ENCODE peak calls at places on chromosomes 13 and 19, in ten cellular contexts. O, U, E, Z, L, A, N, V, D and G are unnamed samples.

GRCh38 chr13:41546372-41547252 is 89.3 kb downstream of the RGCC start:
- DNase-seq in O (no peak), U (no peak), E (peak; percentile 80), Z (peak; percentile 71), L (no peak), A (peak; percentile 75), N (no peak), V (no peak), D (no peak), G (no peak)

GRCh38 chr19:38989066-38989605 is 13.6 kb upstream of the FBXO17 start:
- DNase-seq in O (no peak), U (no peak), E (no peak), Z (peak; percentile 7), L (no peak), A (peak; percentile 95), N (no peak), V (no peak), D (no peak), G (no peak)

GRCh38 chr13:40401911-40402776 is 264.3 kb downstream of the FOXO1 start:
- DNase-seq in O (no peak), U (peak; percentile 97), E (peak; percentile 99), Z (peak; percentile 89), L (peak; percentile 99), A (peak; percentile 89), N (peak; percentile 51), V (peak; percentile 89), D (no peak), G (no peak)

GRCh38 chr19:34577531-34578101 is 96.1 kb downstream of the WTIP start:
- DNase-seq in O (no peak), U (no peak), E (no peak), Z (no peak), L (no peak), A (no peak), N (no peak), V (no peak), D (no peak), G (no peak)

GRCh38 chr13:68810660-68811059 is 1297.0 kb upstream of the ATXN8OS start:
- DNase-seq in O (no peak), U (no peak), E (no peak), Z (peak; percentile 6), L (no peak), A (peak; percentile 1), N (no peak), V (no peak), D (no peak), G (no peak)

GRCh38 chr13:29924482-29924884 is 74.1 kb upstream of the UBL3 start:
- DNase-seq in O (no peak), U (no peak), E (peak; percentile 59), Z (peak; percentile 76), L (no peak), A (no peak), N (no peak), V (no peak), D (no peak), G (no peak)

GRCh38 chr19:46674416-46675178 is 13.6 kb upstream of the DACT3 start:
- DNase-seq in O (no peak), U (no peak), E (no peak), Z (peak; percentile 37), L (no peak), A (no peak), N (no peak), V (no peak), D (no peak), G (no peak)

GRCh38 chr19:6334490-6335285 is 1.3 kb upstream of the ACER1 start:
- DNase-seq in O (no peak), U (no peak), E (no peak), Z (no peak), L (no peak), A (no peak), N (no peak), V (no peak), D (no peak), G (no peak)

GRCh38 chr19:3068071-3068470 is 5.8 kb upstream of the TLE5 start:
- DNase-seq in O (peak; percentile 69), U (no peak), E (no peak), Z (no peak), L (no peak), A (no peak), N (no peak), V (no peak), D (no peak), G (no peak)

GRCh38 chr19:37988758-37989635 is 82.0 kb downstream of the SIPA1L3 start:
- DNase-seq in O (no peak), U (no peak), E (no peak), Z (no peak), L (no peak), A (no peak), N (no peak), V (no peak), D (no peak), G (no peak)

GRCh38 chr19:30754162-30754561 is 382.0 kb downstream of the ZNF536 start:
- DNase-seq in O (no peak), U (no peak), E (no peak), Z (no peak), L (no peak), A (no peak), N (no peak), V (no peak), D (no peak), G (no peak)

GRCh38 chr13:33016414-33017409 is at the start of gene KL:
- DNase-seq in O (peak; percentile 11), U (peak; percentile 80), E (no peak), Z (no peak), L (peak; percentile 59), A (no peak), N (peak; percentile 38), V (no peak), D (no peak), G (no peak)

GRCh38 chr13:42781362-42781761 is at the start of gene FAM216B:
- DNase-seq in O (no peak), U (no peak), E (no peak), Z (no peak), L (no peak), A (no peak), N (no peak), V (no peak), D (no peak), G (no peak)

GRCh38 chr13:96539791-96540190 is 449.9 kb downstream of the HS6ST3 start:
- DNase-seq in O (no peak), U (no peak), E (no peak), Z (no peak), L (no peak), A (no peak), N (no peak), V (no peak), D (no peak), G (no peak)

GRCh38 chr19:50909240-50910070 is 1.7 kb downstream of the KLK4 start:
- DNase-seq in O (peak; percentile 62), U (no peak), E (peak; percentile 44), Z (peak; percentile 86), L (peak; percentile 53), A (no peak), N (peak; percentile 53), V (no peak), D (no peak), G (no peak)

GRCh38 chr19:38851622-38852230 is 1.9 kb upstream of the HNRNPL start:
- DNase-seq in O (peak; percentile 76), U (peak; percentile 97), E (peak; percentile 84), Z (peak; percentile 91), L (peak; percentile 96), A (peak; percentile 97), N (peak; percentile 96), V (peak; percentile 84), D (peak; percentile 82), G (peak; percentile 73)